ENCODE peak calls at places on chromosome 16, in four cellular contexts. B, G, O and I are unnamed samples.

GRCh38 chr16:17358846-17359245 is 111.9 kb downstream of the XYLT1 start:
- DNase-seq in B (no peak), G (no peak), O (no peak), I (no peak)

GRCh38 chr16:75296606-75297005 is 45.2 kb upstream of the BCAR1 start:
- DNase-seq in B (peak), G (no peak), O (no peak), I (no peak)

GRCh38 chr16:70476272-70477020 is 22.1 kb downstream of the FCSK start:
- DNase-seq in B (peak), G (no peak), O (peak), I (no peak)

GRCh38 chr16:4323845-4324478 is 8.1 kb downstream of the GLIS2 start:
- DNase-seq in B (peak), G (no peak), O (no peak), I (no peak)

GRCh38 chr16:56938664-56939513 is 6.9 kb downstream of the HERPUD1 start:
- DNase-seq in B (no peak), G (no peak), O (no peak), I (no peak)

GRCh38 chr16:49487746-49488145 is 114.1 kb downstream of the C16orf78 start:
- DNase-seq in B (no peak), G (no peak), O (no peak), I (no peak)

GRCh38 chr16:85754403-85754802 is 3.5 kb upstream of the C16orf74 start:
- DNase-seq in B (no peak), G (no peak), O (no peak), I (no peak)

GRCh38 chr16:67562918-67563707 is 787 bp downstream of the CTCF start:
- DNase-seq in B (peak), G (no peak), O (no peak), I (peak)

GRCh38 chr16:49345829-49346228 is 27.8 kb upstream of the C16orf78 start:
- DNase-seq in B (no peak), G (no peak), O (no peak), I (no peak)

GRCh38 chr16:89841275-89841674 is 13.0 kb downstream of the SPIRE2 start:
- DNase-seq in B (no peak), G (peak), O (no peak), I (peak)

GRCh38 chr16:3984111-3985060 is 103.9 kb upstream of the CREBBP start:
- DNase-seq in B (no peak), G (no peak), O (no peak), I (no peak)

GRCh38 chr16:12539185-12539929 is 264.3 kb downstream of the CPPED1 start:
- DNase-seq in B (peak), G (no peak), O (no peak), I (no peak)

GRCh38 chr16:67199808-67200198 is 872 bp downstream of the ELMO3 start:
- DNase-seq in B (no peak), G (no peak), O (no peak), I (no peak)

GRCh38 chr16:22868859-22869258 is 54.9 kb downstream of the HS3ST2 start:
- DNase-seq in B (no peak), G (no peak), O (no peak), I (no peak)